ENCODE peak calls at places on chromosomes 7 and 10, in ten cellular contexts. One of them, this sample, is unnamed.

GRCh38 chr10:99630439-99630838 is 10.2 kb upstream of the SLC25A28 start:
- DNase-seq in bronchial epithelial cell: peak; percentile 72
- DNase-seq in psoas muscle: no peak
- DNase-seq in thoracic aorta: no peak
- DNase-seq in IMR-90: peak; percentile 64
- DNase-seq in heart right ventricle: no peak
- DNase-seq in lower lobe of right lung: no peak
- DNase-seq in kidney epithelial cell: no peak
- DNase-seq in ovary: no peak
- DNase-seq in ascending aorta: no peak
- DNase-seq in this sample: peak; percentile 78

GRCh38 chr10:12768156-12768731 is 233.3 kb downstream of the CCDC3 start:
- DNase-seq in bronchial epithelial cell: peak; percentile 74
- DNase-seq in psoas muscle: no peak
- DNase-seq in thoracic aorta: no peak
- DNase-seq in IMR-90: peak; percentile 60
- DNase-seq in heart right ventricle: no peak
- DNase-seq in lower lobe of right lung: no peak
- DNase-seq in kidney epithelial cell: peak; percentile 41
- DNase-seq in ovary: no peak
- DNase-seq in ascending aorta: no peak
- DNase-seq in this sample: peak; percentile 28

GRCh38 chr7:14377646-14378266 is 388.3 kb upstream of the ETV1 start:
- DNase-seq in bronchial epithelial cell: no peak
- DNase-seq in psoas muscle: no peak
- DNase-seq in thoracic aorta: no peak
- DNase-seq in IMR-90: peak; percentile 63
- DNase-seq in heart right ventricle: no peak
- DNase-seq in lower lobe of right lung: no peak
- DNase-seq in kidney epithelial cell: no peak
- DNase-seq in ovary: no peak
- DNase-seq in ascending aorta: no peak
- DNase-seq in this sample: peak; percentile 76

GRCh38 chr7:32191296-32191695 is 121.1 kb upstream of the PDE1C start:
- DNase-seq in bronchial epithelial cell: no peak
- DNase-seq in psoas muscle: no peak
- DNase-seq in thoracic aorta: no peak
- DNase-seq in IMR-90: peak; percentile 55
- DNase-seq in heart right ventricle: no peak
- DNase-seq in lower lobe of right lung: no peak
- DNase-seq in kidney epithelial cell: no peak
- DNase-seq in ovary: no peak
- DNase-seq in ascending aorta: no peak
- DNase-seq in this sample: no peak

GRCh38 chr7:140317597-140317996 is 80.7 kb downstream of the SLC37A3 start:
- DNase-seq in bronchial epithelial cell: no peak
- DNase-seq in psoas muscle: no peak
- DNase-seq in thoracic aorta: no peak
- DNase-seq in IMR-90: no peak
- DNase-seq in heart right ventricle: no peak
- DNase-seq in lower lobe of right lung: no peak
- DNase-seq in kidney epithelial cell: no peak
- DNase-seq in ovary: no peak
- DNase-seq in ascending aorta: no peak
- DNase-seq in this sample: no peak

GRCh38 chr10:42615419-42615818 is 23.0 kb downstream of the ZNF33B start:
- DNase-seq in bronchial epithelial cell: no peak
- DNase-seq in psoas muscle: no peak
- DNase-seq in thoracic aorta: no peak
- DNase-seq in IMR-90: no peak
- DNase-seq in heart right ventricle: no peak
- DNase-seq in lower lobe of right lung: no peak
- DNase-seq in kidney epithelial cell: no peak
- DNase-seq in ovary: no peak
- DNase-seq in ascending aorta: no peak
- DNase-seq in this sample: no peak

GRCh38 chr10:76012928-76013327 is 581.5 kb downstream of the LRMDA start:
- DNase-seq in bronchial epithelial cell: no peak
- DNase-seq in psoas muscle: no peak
- DNase-seq in thoracic aorta: no peak
- DNase-seq in IMR-90: no peak
- DNase-seq in heart right ventricle: no peak
- DNase-seq in lower lobe of right lung: no peak
- DNase-seq in kidney epithelial cell: no peak
- DNase-seq in ovary: no peak
- DNase-seq in ascending aorta: no peak
- DNase-seq in this sample: no peak

GRCh38 chr7:124532166-124532565 is 233.4 kb downstream of the GPR37 start:
- DNase-seq in bronchial epithelial cell: peak; percentile 44
- DNase-seq in psoas muscle: no peak
- DNase-seq in thoracic aorta: no peak
- DNase-seq in IMR-90: peak; percentile 41
- DNase-seq in heart right ventricle: no peak
- DNase-seq in lower lobe of right lung: no peak
- DNase-seq in kidney epithelial cell: no peak
- DNase-seq in ovary: no peak
- DNase-seq in ascending aorta: no peak
- DNase-seq in this sample: peak; percentile 0

GRCh38 chr10:13593560-13593959 is 6.8 kb downstream of the PRPF18 start:
- DNase-seq in bronchial epithelial cell: no peak
- DNase-seq in psoas muscle: no peak
- DNase-seq in thoracic aorta: no peak
- DNase-seq in IMR-90: peak; percentile 65
- DNase-seq in heart right ventricle: no peak
- DNase-seq in lower lobe of right lung: no peak
- DNase-seq in kidney epithelial cell: no peak
- DNase-seq in ovary: no peak
- DNase-seq in ascending aorta: no peak
- DNase-seq in this sample: no peak

DNA sequence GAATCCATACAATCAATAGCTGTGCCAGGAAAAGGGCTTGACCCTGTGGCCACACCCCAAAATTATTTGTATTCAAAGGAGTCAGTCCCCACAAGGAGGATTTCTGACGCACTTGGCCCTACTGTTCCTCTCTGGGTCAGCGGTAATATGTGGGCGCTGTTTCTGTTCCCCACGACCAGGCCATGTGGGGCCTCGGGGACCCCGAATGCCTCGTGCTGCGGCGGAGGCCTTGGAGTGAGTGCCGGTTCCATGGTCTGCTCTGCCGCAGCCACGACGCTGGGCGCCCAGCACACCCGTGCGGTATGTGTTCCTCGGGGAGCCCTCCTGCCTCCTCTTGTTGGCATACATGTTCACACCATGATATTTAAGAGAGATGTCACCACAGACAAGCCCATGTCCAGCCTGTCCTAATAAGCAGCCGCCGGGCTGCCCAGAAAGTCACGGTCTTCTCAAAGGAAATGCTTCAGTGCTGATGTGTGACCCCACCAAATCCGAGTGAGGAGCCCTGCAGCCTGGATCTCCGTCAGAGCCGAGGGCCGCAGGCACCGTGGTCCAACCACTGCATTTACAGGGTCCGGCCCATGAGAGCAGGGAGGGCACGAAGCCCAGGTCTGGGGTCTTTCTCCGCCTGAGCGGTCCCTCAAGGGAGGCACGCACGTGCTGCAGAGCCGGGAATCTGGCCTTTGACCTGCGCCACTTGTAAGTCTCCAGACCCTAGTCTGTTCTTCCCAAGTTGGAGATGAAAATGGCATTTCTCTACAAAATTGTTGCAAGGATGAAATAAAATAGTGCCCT is 36.0 kb downstream of the EN2 start:
- DNase-seq in bronchial epithelial cell: no peak
- DNase-seq in psoas muscle: no peak
- DNase-seq in thoracic aorta: no peak
- DNase-seq in IMR-90: no peak
- DNase-seq in heart right ventricle: no peak
- DNase-seq in lower lobe of right lung: no peak
- DNase-seq in kidney epithelial cell: no peak
- DNase-seq in ovary: no peak
- DNase-seq in ascending aorta: no peak
- DNase-seq in this sample: no peak
- H3K27me3 ChIP-seq in bronchial epithelial cell: no peaks in the 10 kb centered on the region
- H3K27me3 ChIP-seq in psoas muscle: no peaks in the 10 kb centered on the region
- H3K27me3 ChIP-seq in thoracic aorta: no peaks in the 10 kb centered on the region
- H3K27me3 ChIP-seq in IMR-90: peaks cover 3% of the 10 kb centered on the region
- H3K27me3 ChIP-seq in heart right ventricle: peaks cover 87% of the 10 kb centered on the region
- H3K27me3 ChIP-seq in lower lobe of right lung: peaks cover 35% of the 10 kb centered on the region
- H3K27me3 ChIP-seq in kidney epithelial cell: peaks cover 28% of the 10 kb centered on the region
- H3K27me3 ChIP-seq in ovary: no peaks in the 10 kb centered on the region
- H3K27me3 ChIP-seq in ascending aorta: no peaks in the 10 kb centered on the region
- H3K27me3 ChIP-seq in this sample: peaks cover 42% of the 10 kb centered on the region

GRCh38 chr7:157609516-157609915 is 272.7 kb downstream of the DNAJB6 start:
- DNase-seq in bronchial epithelial cell: no peak
- DNase-seq in psoas muscle: no peak
- DNase-seq in thoracic aorta: no peak
- DNase-seq in IMR-90: no peak
- DNase-seq in heart right ventricle: no peak
- DNase-seq in lower lobe of right lung: no peak
- DNase-seq in kidney epithelial cell: no peak
- DNase-seq in ovary: no peak
- DNase-seq in ascending aorta: no peak
- DNase-seq in this sample: no peak

GRCh38 chr7:157612009-157612663 is 275.3 kb downstream of the DNAJB6 start:
- DNase-seq in bronchial epithelial cell: no peak
- DNase-seq in psoas muscle: no peak
- DNase-seq in thoracic aorta: no peak
- DNase-seq in IMR-90: no peak
- DNase-seq in heart right ventricle: no peak
- DNase-seq in lower lobe of right lung: no peak
- DNase-seq in kidney epithelial cell: no peak
- DNase-seq in ovary: no peak
- DNase-seq in ascending aorta: no peak
- DNase-seq in this sample: no peak

GRCh38 chr7:157611341-157611740 is 274.5 kb downstream of the DNAJB6 start:
- DNase-seq in bronchial epithelial cell: no peak
- DNase-seq in psoas muscle: no peak
- DNase-seq in thoracic aorta: no peak
- DNase-seq in IMR-90: no peak
- DNase-seq in heart right ventricle: no peak
- DNase-seq in lower lobe of right lung: no peak
- DNase-seq in kidney epithelial cell: no peak
- DNase-seq in ovary: no peak
- DNase-seq in ascending aorta: no peak
- DNase-seq in this sample: no peak

GRCh38 chr7:157609932-157610640 is 273.3 kb downstream of the DNAJB6 start:
- DNase-seq in bronchial epithelial cell: no peak
- DNase-seq in psoas muscle: no peak
- DNase-seq in thoracic aorta: no peak
- DNase-seq in IMR-90: no peak
- DNase-seq in heart right ventricle: no peak
- DNase-seq in lower lobe of right lung: no peak
- DNase-seq in kidney epithelial cell: no peak
- DNase-seq in ovary: no peak
- DNase-seq in ascending aorta: no peak
- DNase-seq in this sample: no peak

GRCh38 chr7:157610671-157611295 is 274.0 kb downstream of the DNAJB6 start:
- DNase-seq in bronchial epithelial cell: no peak
- DNase-seq in psoas muscle: no peak
- DNase-seq in thoracic aorta: no peak
- DNase-seq in IMR-90: no peak
- DNase-seq in heart right ventricle: no peak
- DNase-seq in lower lobe of right lung: no peak
- DNase-seq in kidney epithelial cell: no peak
- DNase-seq in ovary: no peak
- DNase-seq in ascending aorta: no peak
- DNase-seq in this sample: no peak
- H3K27me3 ChIP-seq in bronchial epithelial cell: no peaks in the 10 kb centered on the region
- H3K27me3 ChIP-seq in psoas muscle: no peaks in the 10 kb centered on the region
- H3K27me3 ChIP-seq in thoracic aorta: no peaks in the 10 kb centered on the region
- H3K27me3 ChIP-seq in IMR-90: no peaks in the 10 kb centered on the region
- H3K27me3 ChIP-seq in heart right ventricle: peaks cover 25% of the 10 kb centered on the region
- H3K27me3 ChIP-seq in lower lobe of right lung: peaks cover 9% of the 10 kb centered on the region
- H3K27me3 ChIP-seq in kidney epithelial cell: peaks cover 31% of the 10 kb centered on the region
- H3K27me3 ChIP-seq in ovary: no peaks in the 10 kb centered on the region
- H3K27me3 ChIP-seq in ascending aorta: peaks cover 6% of the 10 kb centered on the region
- H3K27me3 ChIP-seq in this sample: peaks cover 15% of the 10 kb centered on the region

DNA sequence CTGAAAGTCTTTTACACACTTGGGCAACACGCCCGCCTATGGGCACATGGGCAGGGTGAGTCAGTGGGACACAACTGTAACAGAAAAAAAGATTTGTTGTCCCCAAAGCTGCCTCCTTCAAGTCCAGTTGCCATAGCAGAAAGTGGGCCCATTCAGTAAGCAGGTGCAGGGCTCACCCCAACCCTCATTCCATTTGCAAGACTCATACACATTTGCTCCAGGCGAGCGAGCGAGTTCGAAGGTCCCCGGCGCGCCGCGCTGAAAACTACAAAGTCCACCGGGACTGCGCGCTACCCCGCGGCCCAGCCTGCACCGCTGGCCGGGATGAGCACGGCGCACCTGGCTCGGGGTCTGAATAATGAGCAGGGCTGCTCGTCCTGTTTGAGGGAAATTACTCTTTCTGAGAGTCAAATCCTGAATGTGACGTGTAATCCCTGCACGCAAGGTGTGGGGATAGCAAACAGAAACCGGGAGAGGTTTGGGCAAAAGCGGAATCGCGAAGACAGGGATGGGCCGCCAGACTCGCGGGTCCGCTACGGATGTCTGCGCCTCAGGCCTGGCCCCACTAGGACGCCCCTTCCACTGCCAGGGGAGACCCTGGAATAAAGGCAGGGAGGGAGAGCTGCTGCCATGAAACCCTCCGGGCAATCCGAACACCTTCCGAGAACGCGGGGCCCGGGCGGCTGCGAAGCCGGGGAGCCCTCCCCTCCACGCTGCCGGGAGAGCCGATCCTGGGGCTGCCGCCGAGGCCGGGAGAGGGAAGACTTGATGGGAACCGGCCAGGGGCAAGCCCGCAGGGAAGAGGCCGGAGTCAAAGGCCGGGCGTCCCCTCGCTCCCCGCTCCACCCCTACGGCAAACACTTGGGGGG is 982 bp downstream of the COBL start:
- DNase-seq in bronchial epithelial cell: peak; percentile 42
- DNase-seq in psoas muscle: peak; percentile 66
- DNase-seq in thoracic aorta: no peak
- DNase-seq in IMR-90: no peak
- DNase-seq in heart right ventricle: no peak
- DNase-seq in lower lobe of right lung: peak; percentile 56
- DNase-seq in kidney epithelial cell: peak; percentile 56
- DNase-seq in ovary: peak; percentile 41
- DNase-seq in ascending aorta: no peak
- DNase-seq in this sample: peak; percentile 1
- H3K27me3 ChIP-seq in bronchial epithelial cell: peaks cover 3% of the 10 kb centered on the region
- H3K27me3 ChIP-seq in psoas muscle: no peaks in the 10 kb centered on the region
- H3K27me3 ChIP-seq in thoracic aorta: no peaks in the 10 kb centered on the region
- H3K27me3 ChIP-seq in IMR-90: peaks cover 18% of the 10 kb centered on the region
- H3K27me3 ChIP-seq in heart right ventricle: peaks cover 18% of the 10 kb centered on the region
- H3K27me3 ChIP-seq in lower lobe of right lung: peaks cover 29% of the 10 kb centered on the region
- H3K27me3 ChIP-seq in kidney epithelial cell: peaks cover 2% of the 10 kb centered on the region
- H3K27me3 ChIP-seq in ovary: no peaks in the 10 kb centered on the region
- H3K27me3 ChIP-seq in ascending aorta: no peaks in the 10 kb centered on the region
- H3K27me3 ChIP-seq in this sample: peaks cover 25% of the 10 kb centered on the region

DNA sequence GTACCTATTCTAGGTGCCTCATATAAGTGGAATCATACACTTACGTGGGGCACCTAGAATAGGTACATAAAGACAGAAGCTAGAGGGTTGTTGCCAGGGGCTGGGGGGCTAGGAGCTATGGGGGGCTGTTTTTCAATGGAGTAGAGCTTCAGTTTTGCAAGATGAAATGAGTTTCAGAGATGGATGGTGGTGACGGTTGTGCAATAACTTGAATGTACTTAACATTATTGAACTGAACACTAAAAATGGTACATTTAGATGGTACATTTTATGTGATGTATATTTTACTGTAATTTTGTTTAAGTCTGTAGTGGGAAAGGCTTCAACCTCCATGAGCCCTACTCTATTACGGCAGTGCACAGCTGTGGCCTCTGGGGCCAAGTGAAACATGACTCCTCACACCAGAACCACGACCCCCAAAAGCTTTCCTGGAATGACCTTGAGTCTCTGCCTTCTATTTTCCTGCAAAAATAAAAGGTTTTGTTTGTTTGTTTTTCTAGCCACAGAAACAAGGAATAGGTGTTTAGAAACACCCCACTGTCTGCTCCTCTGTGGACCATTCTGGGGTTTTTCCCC is 147.3 kb upstream of the PLXNA4 start:
- DNase-seq in bronchial epithelial cell: no peak
- DNase-seq in psoas muscle: no peak
- DNase-seq in thoracic aorta: no peak
- DNase-seq in IMR-90: no peak
- DNase-seq in heart right ventricle: no peak
- DNase-seq in lower lobe of right lung: no peak
- DNase-seq in kidney epithelial cell: no peak
- DNase-seq in ovary: no peak
- DNase-seq in ascending aorta: no peak
- DNase-seq in this sample: no peak
- H3K27me3 ChIP-seq in bronchial epithelial cell: no peaks in the 10 kb centered on the region
- H3K27me3 ChIP-seq in psoas muscle: no peaks in the 10 kb centered on the region
- H3K27me3 ChIP-seq in thoracic aorta: no peaks in the 10 kb centered on the region
- H3K27me3 ChIP-seq in IMR-90: peaks cover 10% of the 10 kb centered on the region
- H3K27me3 ChIP-seq in heart right ventricle: no peaks in the 10 kb centered on the region
- H3K27me3 ChIP-seq in lower lobe of right lung: no peaks in the 10 kb centered on the region
- H3K27me3 ChIP-seq in kidney epithelial cell: peaks cover 3% of the 10 kb centered on the region
- H3K27me3 ChIP-seq in ovary: no peaks in the 10 kb centered on the region
- H3K27me3 ChIP-seq in ascending aorta: no peaks in the 10 kb centered on the region
- H3K27me3 ChIP-seq in this sample: peaks cover 9% of the 10 kb centered on the region

This sample was measured in adipocyte.